ENCODE peak calls at places on chromosomes 5 and 9, in five cellular contexts. One of them, this sample, is unnamed.

GRCh38 chr5:77167695-77168111 is 42.8 kb upstream of the PDE8B start:
- DNase-seq in NCI-H2029: peak; percentile 75
- DNase-seq in cardiac fibroblast: peak; percentile 89
- DNase-seq in fibroblast of pulmonary artery: peak; percentile 84
- DNase-seq in T1000: peak; percentile 34
- DNase-seq in this sample: peak; percentile 89

GRCh38 chr5:124057815-124058231 is 545.8 kb downstream of the CSNK1G3 start:
- DNase-seq in NCI-H2029: peak; percentile 24
- DNase-seq in cardiac fibroblast: no peak
- DNase-seq in fibroblast of pulmonary artery: no peak
- DNase-seq in T1000: no peak
- DNase-seq in this sample: no peak

GRCh38 chr5:14244721-14245518 is 101.8 kb downstream of the TRIO start:
- DNase-seq in NCI-H2029: no peak
- DNase-seq in cardiac fibroblast: no peak
- DNase-seq in fibroblast of pulmonary artery: no peak
- DNase-seq in T1000: no peak
- DNase-seq in this sample: peak; percentile 80

GRCh38 chr9:72577212-72577753 is 55.9 kb downstream of the TMC1 start:
- DNase-seq in NCI-H2029: peak; percentile 58
- DNase-seq in cardiac fibroblast: peak; percentile 91
- DNase-seq in fibroblast of pulmonary artery: peak; percentile 93
- DNase-seq in T1000: peak; percentile 20
- DNase-seq in this sample: peak; percentile 81

GRCh38 chr5:102216559-102217157 is 79.4 kb downstream of the SLCO4C1 start:
- DNase-seq in NCI-H2029: no peak
- DNase-seq in cardiac fibroblast: no peak
- DNase-seq in fibroblast of pulmonary artery: no peak
- DNase-seq in T1000: no peak
- DNase-seq in this sample: no peak

GRCh38 chr5:58849995-58850667 is 267.3 kb downstream of the RAB3C start:
- DNase-seq in NCI-H2029: no peak
- DNase-seq in cardiac fibroblast: peak; percentile 54
- DNase-seq in fibroblast of pulmonary artery: peak; percentile 64
- DNase-seq in T1000: no peak
- DNase-seq in this sample: peak; percentile 28

GRCh38 chr5:113488645-113489184 is 462 bp upstream of the MCC start:
- DNase-seq in NCI-H2029: no peak
- DNase-seq in cardiac fibroblast: no peak
- DNase-seq in fibroblast of pulmonary artery: peak; percentile 8
- DNase-seq in T1000: no peak
- DNase-seq in this sample: no peak

GRCh38 chr9:88874391-88874790 is 116.9 kb upstream of the S1PR3 start:
- DNase-seq in NCI-H2029: no peak
- DNase-seq in cardiac fibroblast: no peak
- DNase-seq in fibroblast of pulmonary artery: peak; percentile 6
- DNase-seq in T1000: no peak
- DNase-seq in this sample: peak; percentile 17

GRCh38 chr5:34496258-34496657 is 159.9 kb upstream of the RAI14 start:
- DNase-seq in NCI-H2029: no peak
- DNase-seq in cardiac fibroblast: no peak
- DNase-seq in fibroblast of pulmonary artery: no peak
- DNase-seq in T1000: no peak
- DNase-seq in this sample: no peak

GRCh38 chr5:50550274-50550673 is 109.2 kb upstream of the EMB start:
- DNase-seq in NCI-H2029: no peak
- DNase-seq in cardiac fibroblast: no peak
- DNase-seq in fibroblast of pulmonary artery: no peak
- DNase-seq in T1000: no peak
- DNase-seq in this sample: no peak

GRCh38 chr5:74422671-74423070 is 217.9 kb downstream of the ENC1 start:
- DNase-seq in NCI-H2029: no peak
- DNase-seq in cardiac fibroblast: no peak
- DNase-seq in fibroblast of pulmonary artery: no peak
- DNase-seq in T1000: no peak
- DNase-seq in this sample: no peak

GRCh38 chr5:96509721-96510383 is 76.8 kb upstream of the PCSK1 start:
- DNase-seq in NCI-H2029: no peak
- DNase-seq in cardiac fibroblast: peak; percentile 96
- DNase-seq in fibroblast of pulmonary artery: peak; percentile 93
- DNase-seq in T1000: no peak
- DNase-seq in this sample: peak; percentile 85